ENCODE peak calls at places on chromosomes 5 and 9, in nine cellular contexts. M is A549, Q is esophagus squamous epithelium, P is esophagus muscularis mucosa, B is Peyer's patch, I is HCT116, U is IMR-90, N is ovary, O is heart left ventricle. D is an unnamed sample.

GRCh38 chr5:157820593-157821252 is 38.2 kb downstream of the CLINT1 start:
- DNase-seq in M (peak), Q (no peak), P (no peak), B (no peak), I (peak), U (peak), N (peak), O (no peak), D (no peak)

GRCh38 chr5:88663793-88664216 is 219.2 kb downstream of the MEF2C start:
- DNase-seq in M (no peak), Q (no peak), P (no peak), B (no peak), I (no peak), U (no peak), N (no peak), O (no peak), D (no peak)

GRCh38 chr5:9898319-9898718 is 268.2 kb upstream of the TAS2R1 start:
- DNase-seq in M (peak), Q (no peak), P (no peak), B (no peak), I (peak), U (peak), N (no peak), O (no peak), D (no peak)

GRCh38 chr9:88818495-88819201 is 172.6 kb upstream of the S1PR3 start:
- DNase-seq in M (no peak), Q (no peak), P (peak), B (no peak), I (no peak), U (peak), N (no peak), O (peak), D (no peak)

GRCh38 chr5:149838881-149839739 is 105.5 kb downstream of the PDE6A start:
- DNase-seq in M (peak), Q (no peak), P (no peak), B (no peak), I (peak), U (peak), N (no peak), O (no peak), D (no peak)

GRCh38 chr5:120366047-120366446 is 98.1 kb upstream of the PRR16 start:
- DNase-seq in M (no peak), Q (no peak), P (no peak), B (no peak), I (no peak), U (peak), N (no peak), O (no peak), D (no peak)

GRCh38 chr5:151157426-151158286 is at the start of gene ANXA6:
- DNase-seq in M (peak), Q (no peak), P (peak), B (peak), I (peak), U (peak), N (peak), O (peak), D (peak)

GRCh38 chr5:114361724-114362196 is at the start of gene KCNN2:
- DNase-seq in M (peak), Q (no peak), P (no peak), B (peak), I (no peak), U (peak), N (peak), O (peak), D (peak)

GRCh38 chr5:159878988-159879471 is 37.3 kb upstream of the ADRA1B start:
- DNase-seq in M (peak), Q (no peak), P (no peak), B (no peak), I (no peak), U (peak), N (peak), O (peak), D (peak)

GRCh38 chr5:96054272-96055030 is 92.8 kb upstream of the ELL2 start:
- DNase-seq in M (no peak), Q (no peak), P (no peak), B (no peak), I (no peak), U (no peak), N (no peak), O (no peak), D (no peak)

GRCh38 chr9:1044643-1045042 is 5.5 kb upstream of the DMRT2 start:
- DNase-seq in M (no peak), Q (no peak), P (peak), B (no peak), I (no peak), U (no peak), N (no peak), O (peak), D (no peak)

GRCh38 chr9:120393386-120394057 is 186.4 kb downstream of the CDK5RAP2 start:
- DNase-seq in M (no peak), Q (no peak), P (no peak), B (no peak), I (no peak), U (peak), N (no peak), O (no peak), D (peak)

GRCh38 chr5:152269533-152269932 is 135.5 kb downstream of the NMUR2 start:
- DNase-seq in M (no peak), Q (no peak), P (no peak), B (no peak), I (no peak), U (no peak), N (no peak), O (no peak), D (no peak)

GRCh38 chr9:128091144-128091543 is 23.1 kb downstream of the SLC25A25 start:
- DNase-seq in M (no peak), Q (no peak), P (no peak), B (no peak), I (no peak), U (peak), N (peak), O (peak), D (peak)

GRCh38 chr9:128091571-128091970 is 23.5 kb downstream of the SLC25A25 start:
- DNase-seq in M (no peak), Q (no peak), P (no peak), B (no peak), I (no peak), U (no peak), N (peak), O (no peak), D (no peak)

GRCh38 chr9:128093016-128093415 is 25.0 kb downstream of the SLC25A25 start:
- DNase-seq in M (no peak), Q (no peak), P (no peak), B (no peak), I (no peak), U (no peak), N (no peak), O (no peak), D (no peak)

GRCh38 chr9:128094166-128094949 is 26.3 kb downstream of the SLC25A25 start:
- DNase-seq in M (peak), Q (peak), P (peak), B (peak), I (peak), U (peak), N (peak), O (peak), D (peak)

GRCh38 chr9:128092199-128092977 is 24.4 kb downstream of the SLC25A25 start:
- DNase-seq in M (no peak), Q (no peak), P (no peak), B (no peak), I (no peak), U (no peak), N (peak), O (no peak), D (no peak)
- H3K4me3 ChIP-seq in M (no peak), Q (no peak), P (no peak), B (no peak), I (no peak), U (no peak), N (peak), O (no peak), D (no peak)

GRCh38 chr5:155001523-155001922 is 12.0 kb upstream of the KIF4B start:
- DNase-seq in M (no peak), Q (no peak), P (no peak), B (no peak), I (no peak), U (no peak), N (no peak), O (no peak), D (no peak)

GRCh38 chr5:154997746-154998145 is 15.8 kb upstream of the KIF4B start:
- DNase-seq in M (no peak), Q (no peak), P (no peak), B (no peak), I (no peak), U (peak), N (no peak), O (no peak), D (no peak)

GRCh38 chr5:154993461-154993860 is 20.1 kb upstream of the KIF4B start:
- DNase-seq in M (no peak), Q (no peak), P (no peak), B (no peak), I (no peak), U (no peak), N (no peak), O (no peak), D (no peak)

GRCh38 chr5:154999865-155000264 is 13.7 kb upstream of the KIF4B start:
- DNase-seq in M (no peak), Q (no peak), P (no peak), B (no peak), I (no peak), U (no peak), N (no peak), O (no peak), D (no peak)

DNA sequence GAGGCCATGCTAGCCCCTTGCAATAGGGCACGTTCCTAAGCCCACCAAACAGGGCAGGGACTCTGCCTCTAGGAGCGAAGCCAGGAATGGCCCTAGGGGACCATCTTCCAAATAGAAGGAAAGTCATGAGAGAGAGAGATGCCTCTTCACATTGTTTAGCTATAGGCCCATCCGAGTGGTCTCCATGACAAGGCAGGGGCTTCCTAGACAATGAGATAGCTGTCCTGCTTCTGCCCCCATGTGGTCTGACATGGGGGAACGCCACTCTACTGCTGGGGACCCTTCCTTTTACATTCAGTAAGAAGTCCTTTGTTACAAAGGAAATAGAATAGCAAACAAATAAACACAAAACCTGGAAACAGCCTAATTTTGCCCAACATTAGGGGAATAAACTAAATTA is 17.9 kb upstream of the KIF4B start:
- DNase-seq in M (no peak), Q (no peak), P (no peak), B (no peak), I (no peak), U (no peak), N (no peak), O (no peak), D (no peak)
- TF ChIP-seq CTCF in M (no peak), Q (no peak), P (no peak), B (no peak), I (no peak), U (no peak), N (no peak), O (no peak), D (no peak)

GRCh38 chr5:132477784-132478497 is 12.6 kb downstream of the IRF1 start:
- DNase-seq in M (no peak), Q (no peak), P (no peak), B (peak), I (no peak), U (no peak), N (no peak), O (no peak), D (peak)

GRCh38 chr5:132475531-132475930 is 15.0 kb downstream of the IRF1 start:
- DNase-seq in M (no peak), Q (no peak), P (no peak), B (peak), I (no peak), U (no peak), N (no peak), O (no peak), D (peak)

GRCh38 chr5:132478498-132478855 is 12.1 kb downstream of the IRF1 start:
- DNase-seq in M (no peak), Q (no peak), P (no peak), B (peak), I (no peak), U (no peak), N (no peak), O (no peak), D (peak)

GRCh38 chr5:132475939-132476852 is 14.4 kb downstream of the IRF1 start:
- DNase-seq in M (no peak), Q (no peak), P (no peak), B (peak), I (no peak), U (no peak), N (no peak), O (peak), D (peak)

GRCh38 chr5:132476853-132477729 is 13.5 kb downstream of the IRF1 start:
- DNase-seq in M (no peak), Q (no peak), P (no peak), B (peak), I (no peak), U (no peak), N (no peak), O (no peak), D (peak)
- TF ChIP-seq POLR2A in M (no peak), Q (no peak), P (no peak), B (no peak), I (no peak), U (no peak), N (no peak), O (no peak), D (no peak)

GRCh38 chr9:4507731-4508130 is 17.5 kb downstream of the SLC1A1 start:
- DNase-seq in M (no peak), Q (no peak), P (no peak), B (no peak), I (no peak), U (no peak), N (no peak), O (no peak), D (no peak)
- H3K4me3 ChIP-seq in M (no peak), Q (no peak), P (no peak), B (no peak), I (no peak), U (no peak), N (no peak), O (no peak), D (no peak)

GRCh38 chr9:96222132-96222531 is 79.8 kb downstream of the HSD17B3 start:
- DNase-seq in M (peak), Q (no peak), P (no peak), B (no peak), I (no peak), U (no peak), N (no peak), O (no peak), D (peak)
- TF ChIP-seq CTCF in M (peak), Q (peak), P (no peak), B (no peak), I (peak), U (peak), N (no peak), O (no peak), D (peak)

DNA sequence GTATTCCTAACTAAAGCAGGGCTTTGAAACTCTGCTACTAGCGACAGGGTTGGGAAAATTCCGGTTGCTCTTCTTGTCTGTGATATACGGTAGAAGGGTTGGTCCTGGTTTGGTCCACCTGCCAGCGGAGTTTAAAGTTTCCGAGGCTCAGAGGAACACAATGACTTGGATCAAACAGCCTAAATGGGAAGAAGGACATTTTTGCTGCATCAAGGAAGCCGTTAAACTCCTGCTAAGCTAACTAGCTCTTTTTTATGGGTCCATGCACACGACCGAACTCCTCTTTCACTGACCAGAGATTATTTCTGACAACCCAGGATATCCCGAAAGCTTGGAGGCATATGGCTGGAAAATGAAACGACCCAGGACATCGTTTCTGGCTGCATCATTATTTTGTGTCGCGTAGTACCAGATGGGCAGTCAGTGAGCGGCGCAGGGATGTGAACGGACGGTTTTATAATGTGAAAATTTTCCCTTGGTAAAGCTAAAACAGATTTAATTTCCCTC is at the start of gene LURAP1L:
- DNase-seq in M (peak), Q (no peak), P (no peak), B (no peak), I (peak), U (peak), N (peak), O (peak), D (peak)
- TF ChIP-seq POLR2A in M (no peak), Q (peak), P (peak), B (peak), I (no peak), U (peak), N (no peak), O (no peak), D (peak)